ENCODE peak calls at places on chromosomes 3 and 15, in eight cellular contexts. One of them, this sample, is unnamed.

GRCh38 chr3:9008550-9009255 is 45.4 kb upstream of the RAD18 start:
- DNase-seq in AG10803: peak
- DNase-seq in AG09309: no peak
- DNase-seq in A673: no peak
- DNase-seq in GM12865: no peak
- DNase-seq in fibroblast of mammary gland: peak
- DNase-seq in brain microvascular endothelial cell: no peak
- DNase-seq in CD8-positive, alpha-beta memory T cell: no peak
- DNase-seq in this sample: no peak

GRCh38 chr3:49805367-49805782 is 2.3 kb downstream of the INKA1 start:
- DNase-seq in AG10803: peak
- DNase-seq in AG09309: peak
- DNase-seq in A673: peak
- DNase-seq in GM12865: peak
- DNase-seq in fibroblast of mammary gland: peak
- DNase-seq in brain microvascular endothelial cell: peak
- DNase-seq in CD8-positive, alpha-beta memory T cell: no peak
- DNase-seq in this sample: no peak

GRCh38 chr3:127628426-127628787 is 578 bp upstream of the PODXL2 start:
- DNase-seq in AG10803: no peak
- DNase-seq in AG09309: no peak
- DNase-seq in A673: no peak
- DNase-seq in GM12865: no peak
- DNase-seq in fibroblast of mammary gland: no peak
- DNase-seq in brain microvascular endothelial cell: no peak
- DNase-seq in CD8-positive, alpha-beta memory T cell: no peak
- DNase-seq in this sample: no peak

GRCh38 chr15:33007295-33007855 is 187.1 kb downstream of the FMN1 start:
- DNase-seq in AG10803: peak
- DNase-seq in AG09309: no peak
- DNase-seq in A673: peak
- DNase-seq in GM12865: no peak
- DNase-seq in fibroblast of mammary gland: peak
- DNase-seq in brain microvascular endothelial cell: peak
- DNase-seq in CD8-positive, alpha-beta memory T cell: no peak
- DNase-seq in this sample: no peak

GRCh38 chr15:27844018-27844666 is 255.0 kb downstream of the OCA2 start:
- DNase-seq in AG10803: peak
- DNase-seq in AG09309: peak
- DNase-seq in A673: no peak
- DNase-seq in GM12865: no peak
- DNase-seq in fibroblast of mammary gland: peak
- DNase-seq in brain microvascular endothelial cell: peak
- DNase-seq in CD8-positive, alpha-beta memory T cell: no peak
- DNase-seq in this sample: no peak

GRCh38 chr3:114171677-114172076 is 7.2 kb downstream of the DRD3 start:
- DNase-seq in AG10803: no peak
- DNase-seq in AG09309: no peak
- DNase-seq in A673: no peak
- DNase-seq in GM12865: no peak
- DNase-seq in fibroblast of mammary gland: no peak
- DNase-seq in brain microvascular endothelial cell: no peak
- DNase-seq in CD8-positive, alpha-beta memory T cell: no peak
- DNase-seq in this sample: no peak

GRCh38 chr3:179943097-179943880 is 93.4 kb downstream of the PEX5L start:
- DNase-seq in AG10803: no peak
- DNase-seq in AG09309: no peak
- DNase-seq in A673: peak
- DNase-seq in GM12865: no peak
- DNase-seq in fibroblast of mammary gland: no peak
- DNase-seq in brain microvascular endothelial cell: no peak
- DNase-seq in CD8-positive, alpha-beta memory T cell: no peak
- DNase-seq in this sample: no peak

GRCh38 chr3:51340311-51340829 is 44.7 kb upstream of the MANF start:
- DNase-seq in AG10803: peak
- DNase-seq in AG09309: peak
- DNase-seq in A673: peak
- DNase-seq in GM12865: no peak
- DNase-seq in fibroblast of mammary gland: peak
- DNase-seq in brain microvascular endothelial cell: peak
- DNase-seq in CD8-positive, alpha-beta memory T cell: no peak
- DNase-seq in this sample: peak

GRCh38 chr3:121545049-121545563 is 682 bp downstream of the POLQ start:
- DNase-seq in AG10803: no peak
- DNase-seq in AG09309: no peak
- DNase-seq in A673: no peak
- DNase-seq in GM12865: no peak
- DNase-seq in fibroblast of mammary gland: peak
- DNase-seq in brain microvascular endothelial cell: peak
- DNase-seq in CD8-positive, alpha-beta memory T cell: no peak
- DNase-seq in this sample: no peak

GRCh38 chr3:158273646-158274045 is 163.8 kb downstream of the RSRC1 start:
- DNase-seq in AG10803: peak
- DNase-seq in AG09309: no peak
- DNase-seq in A673: no peak
- DNase-seq in GM12865: no peak
- DNase-seq in fibroblast of mammary gland: no peak
- DNase-seq in brain microvascular endothelial cell: no peak
- DNase-seq in CD8-positive, alpha-beta memory T cell: no peak
- DNase-seq in this sample: no peak

GRCh38 chr3:64267774-64268604 is 42.7 kb upstream of the PRICKLE2 start:
- DNase-seq in AG10803: peak
- DNase-seq in AG09309: peak
- DNase-seq in A673: no peak
- DNase-seq in GM12865: no peak
- DNase-seq in fibroblast of mammary gland: peak
- DNase-seq in brain microvascular endothelial cell: peak
- DNase-seq in CD8-positive, alpha-beta memory T cell: no peak
- DNase-seq in this sample: no peak

GRCh38 chr15:31470756-31471155 is 144.1 kb downstream of the KLF13 start:
- DNase-seq in AG10803: no peak
- DNase-seq in AG09309: no peak
- DNase-seq in A673: no peak
- DNase-seq in GM12865: peak
- DNase-seq in fibroblast of mammary gland: no peak
- DNase-seq in brain microvascular endothelial cell: no peak
- DNase-seq in CD8-positive, alpha-beta memory T cell: no peak
- DNase-seq in this sample: no peak

GRCh38 chr15:72732554-72732953 is 46.5 kb downstream of the BBS4 start:
- DNase-seq in AG10803: no peak
- DNase-seq in AG09309: no peak
- DNase-seq in A673: no peak
- DNase-seq in GM12865: no peak
- DNase-seq in fibroblast of mammary gland: no peak
- DNase-seq in brain microvascular endothelial cell: no peak
- DNase-seq in CD8-positive, alpha-beta memory T cell: no peak
- DNase-seq in this sample: no peak

GRCh38 chr3:56197991-56198390 is 270.3 kb downstream of the ERC2 start:
- DNase-seq in AG10803: no peak
- DNase-seq in AG09309: no peak
- DNase-seq in A673: no peak
- DNase-seq in GM12865: no peak
- DNase-seq in fibroblast of mammary gland: no peak
- DNase-seq in brain microvascular endothelial cell: no peak
- DNase-seq in CD8-positive, alpha-beta memory T cell: no peak
- DNase-seq in this sample: peak

GRCh38 chr3:102181202-102181920 is 253.5 kb upstream of the ZPLD1 start:
- DNase-seq in AG10803: peak
- DNase-seq in AG09309: peak
- DNase-seq in A673: peak
- DNase-seq in GM12865: no peak
- DNase-seq in fibroblast of mammary gland: peak
- DNase-seq in brain microvascular endothelial cell: peak
- DNase-seq in CD8-positive, alpha-beta memory T cell: no peak
- DNase-seq in this sample: peak

GRCh38 chr3:69088033-69088432 is 3.3 kb downstream of the ARL6IP5 start:
- DNase-seq in AG10803: peak
- DNase-seq in AG09309: no peak
- DNase-seq in A673: no peak
- DNase-seq in GM12865: peak
- DNase-seq in fibroblast of mammary gland: peak
- DNase-seq in brain microvascular endothelial cell: no peak
- DNase-seq in CD8-positive, alpha-beta memory T cell: no peak
- DNase-seq in this sample: no peak

GRCh38 chr15:63013052-63013808 is 29.3 kb upstream of the TPM1 start:
- DNase-seq in AG10803: peak
- DNase-seq in AG09309: no peak
- DNase-seq in A673: peak
- DNase-seq in GM12865: no peak
- DNase-seq in fibroblast of mammary gland: peak
- DNase-seq in brain microvascular endothelial cell: peak
- DNase-seq in CD8-positive, alpha-beta memory T cell: no peak
- DNase-seq in this sample: peak

GRCh38 chr3:58528629-58529028 is 8.4 kb downstream of the ACOX2 start:
- DNase-seq in AG10803: peak
- DNase-seq in AG09309: no peak
- DNase-seq in A673: peak
- DNase-seq in GM12865: no peak
- DNase-seq in fibroblast of mammary gland: peak
- DNase-seq in brain microvascular endothelial cell: no peak
- DNase-seq in CD8-positive, alpha-beta memory T cell: no peak
- DNase-seq in this sample: peak

GRCh38 chr3:11168881-11169805 is 14.8 kb downstream of the HRH1 start:
- DNase-seq in AG10803: no peak
- DNase-seq in AG09309: no peak
- DNase-seq in A673: no peak
- DNase-seq in GM12865: peak
- DNase-seq in fibroblast of mammary gland: no peak
- DNase-seq in brain microvascular endothelial cell: no peak
- DNase-seq in CD8-positive, alpha-beta memory T cell: no peak
- DNase-seq in this sample: no peak

GRCh38 chr3:16529264-16529663 is 15.8 kb upstream of the RFTN1 start:
- DNase-seq in AG10803: no peak
- DNase-seq in AG09309: no peak
- DNase-seq in A673: no peak
- DNase-seq in GM12865: no peak
- DNase-seq in fibroblast of mammary gland: no peak
- DNase-seq in brain microvascular endothelial cell: no peak
- DNase-seq in CD8-positive, alpha-beta memory T cell: no peak
- DNase-seq in this sample: no peak

DNA sequence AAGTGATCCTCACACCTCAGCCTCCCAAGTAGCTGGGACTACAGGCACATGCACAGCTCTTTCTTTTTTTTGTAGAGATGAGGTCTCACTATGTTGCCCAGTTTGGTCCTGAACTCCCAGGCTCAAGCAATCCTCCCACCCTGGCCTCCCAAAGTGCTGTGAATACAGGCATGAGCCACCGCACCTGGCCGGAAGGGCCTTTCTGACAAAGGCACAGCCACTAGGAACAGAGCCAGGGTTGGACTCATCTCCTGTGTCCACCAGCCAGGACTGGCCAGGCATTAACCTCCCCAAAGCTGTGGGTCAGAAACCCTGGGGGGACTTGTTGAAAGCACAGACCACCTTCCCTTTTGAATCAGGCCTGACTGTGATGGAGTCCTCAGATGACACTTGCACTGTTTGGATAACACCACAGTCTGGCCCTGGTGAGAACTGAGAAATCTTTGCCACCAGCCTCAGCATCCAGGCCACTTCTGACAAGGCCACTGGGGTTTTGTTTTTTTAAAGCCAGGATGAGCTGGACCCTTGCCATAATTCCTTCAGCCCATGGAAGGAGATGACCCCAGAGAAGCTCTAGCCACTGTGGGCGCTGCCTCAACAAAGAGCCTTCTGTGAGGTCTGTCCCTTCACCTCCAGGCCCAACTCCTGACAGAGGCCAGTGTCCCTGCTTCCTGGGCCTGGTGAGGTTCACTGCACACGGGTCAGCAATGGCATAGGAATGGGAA is 4.8 kb downstream of the TKT start:
- DNase-seq in AG10803: no peak
- DNase-seq in AG09309: no peak
- DNase-seq in A673: no peak
- DNase-seq in GM12865: no peak
- DNase-seq in fibroblast of mammary gland: peak
- DNase-seq in brain microvascular endothelial cell: no peak
- DNase-seq in CD8-positive, alpha-beta memory T cell: no peak
- DNase-seq in this sample: no peak
- H3K4me3 ChIP-seq in AG10803: no peak
- H3K4me3 ChIP-seq in AG09309: no peak
- H3K4me3 ChIP-seq in A673: no peak
- H3K4me3 ChIP-seq in GM12865: no peak
- H3K4me3 ChIP-seq in fibroblast of mammary gland: no peak
- H3K4me3 ChIP-seq in brain microvascular endothelial cell: no peak
- H3K4me3 ChIP-seq in CD8-positive, alpha-beta memory T cell: no peak
- H3K4me3 ChIP-seq in this sample: peak

GRCh38 chr3:151203053-151203420 is at the start of gene GPR171:
- DNase-seq in AG10803: no peak
- DNase-seq in AG09309: no peak
- DNase-seq in A673: no peak
- DNase-seq in GM12865: peak
- DNase-seq in fibroblast of mammary gland: no peak
- DNase-seq in brain microvascular endothelial cell: no peak
- DNase-seq in CD8-positive, alpha-beta memory T cell: peak
- DNase-seq in this sample: no peak
- H3K4me3 ChIP-seq in AG10803: no peak
- H3K4me3 ChIP-seq in AG09309: no peak
- H3K4me3 ChIP-seq in A673: no peak
- H3K4me3 ChIP-seq in GM12865: no peak
- H3K4me3 ChIP-seq in fibroblast of mammary gland: no peak
- H3K4me3 ChIP-seq in brain microvascular endothelial cell: no peak
- H3K4me3 ChIP-seq in CD8-positive, alpha-beta memory T cell: peak
- H3K4me3 ChIP-seq in this sample: no peak

DNA sequence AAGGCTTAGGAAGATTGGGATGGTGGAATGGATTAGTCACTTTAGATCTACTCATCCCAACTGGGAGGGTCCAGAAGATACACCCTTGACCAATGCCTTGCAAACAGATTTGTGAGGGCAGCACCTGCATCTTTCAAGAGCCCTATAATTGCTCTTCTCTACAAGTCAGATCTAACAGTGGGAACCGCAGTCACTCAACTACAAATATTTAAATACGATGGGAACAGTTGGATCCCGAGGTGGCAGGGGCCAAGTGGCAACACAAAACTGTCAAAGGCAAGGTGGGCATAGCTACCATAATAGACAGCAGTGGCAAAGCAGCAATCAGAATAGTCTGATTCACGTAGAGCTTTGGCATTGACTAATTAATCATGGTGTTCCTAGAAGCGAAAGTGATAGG is 152.0 kb downstream of the TBC1D5 start:
- DNase-seq in AG10803: no peak
- DNase-seq in AG09309: no peak
- DNase-seq in A673: no peak
- DNase-seq in GM12865: no peak
- DNase-seq in fibroblast of mammary gland: no peak
- DNase-seq in brain microvascular endothelial cell: no peak
- DNase-seq in CD8-positive, alpha-beta memory T cell: no peak
- DNase-seq in this sample: no peak
- H3K4me3 ChIP-seq in AG10803: no peak
- H3K4me3 ChIP-seq in AG09309: no peak
- H3K4me3 ChIP-seq in A673: no peak
- H3K4me3 ChIP-seq in GM12865: no peak
- H3K4me3 ChIP-seq in fibroblast of mammary gland: no peak
- H3K4me3 ChIP-seq in brain microvascular endothelial cell: no peak
- H3K4me3 ChIP-seq in CD8-positive, alpha-beta memory T cell: no peak
- H3K4me3 ChIP-seq in this sample: no peak

DNA sequence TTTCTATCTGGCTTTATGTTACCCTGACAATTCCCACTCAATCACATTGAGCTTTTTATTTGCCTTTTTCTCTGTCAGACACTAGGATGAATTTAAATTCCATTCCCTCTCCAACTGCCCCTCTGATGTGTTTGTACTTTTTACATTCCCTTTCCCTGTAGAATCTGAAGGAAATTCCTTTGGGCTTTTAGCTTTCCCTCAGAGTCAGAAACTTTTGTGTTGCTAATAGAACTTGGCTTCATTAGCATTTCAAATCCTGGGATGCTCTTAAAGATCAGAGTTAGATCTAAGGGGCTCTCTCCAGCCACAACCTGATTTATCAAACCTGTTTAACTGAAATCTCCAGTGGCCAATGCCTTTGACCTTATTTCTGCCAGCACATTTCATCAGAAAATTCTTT is 7.9 kb upstream of the RARB start:
- DNase-seq in AG10803: no peak
- DNase-seq in AG09309: no peak
- DNase-seq in A673: no peak
- DNase-seq in GM12865: no peak
- DNase-seq in fibroblast of mammary gland: no peak
- DNase-seq in brain microvascular endothelial cell: no peak
- DNase-seq in CD8-positive, alpha-beta memory T cell: no peak
- DNase-seq in this sample: no peak
- H3K4me3 ChIP-seq in AG10803: no peak
- H3K4me3 ChIP-seq in AG09309: no peak
- H3K4me3 ChIP-seq in A673: no peak
- H3K4me3 ChIP-seq in GM12865: no peak
- H3K4me3 ChIP-seq in fibroblast of mammary gland: no peak
- H3K4me3 ChIP-seq in brain microvascular endothelial cell: no peak
- H3K4me3 ChIP-seq in CD8-positive, alpha-beta memory T cell: no peak
- H3K4me3 ChIP-seq in this sample: no peak